ENCODE peak calls at places on chromosomes 13 and 19, in nine cellular contexts. V is left ventricle myocardium inferior; B is Peyer's patch; K is neuronal stem cell; R is cardiac muscle cell; U is CD8-positive, alpha-beta T cell; X is HepG2; T is PC-3; Q is NT2/D1. I is an unnamed sample. For H3K9me3, the result is how much of the 10 kb centered on the place peaks cover.

GRCh38 chr13:30043631-30043925 is 193.2 kb upstream of the UBL3 start:
- DNase-seq in T (no peak), V (no peak), R (no peak), B (no peak), X (no peak), U (no peak), K (no peak), Q (no peak), I (no peak)

GRCh38 chr13:106287351-106287750 is 248.1 kb downstream of the EFNB2 start:
- DNase-seq in K (no peak), R (no peak), U (no peak), Q (no peak), T (no peak), V (no peak), X (no peak), B (no peak), I (no peak)

GRCh38 chr13:107678075-107678689 is 537.2 kb downstream of the LIG4 start:
- DNase-seq in R (no peak), B (no peak), V (no peak), K (no peak), T (peak), U (no peak), X (no peak), Q (no peak), I (no peak)

GRCh38 chr13:19957320-19958118 is 1.0 kb upstream of the ZMYM2 start:
- DNase-seq in T (peak), X (no peak), B (peak), V (peak), K (peak), R (peak), U (peak), Q (peak), I (peak)

GRCh38 chr13:96052655-96053002 is 572 bp downstream of the UGGT2 start:
- DNase-seq in Q (no peak), U (no peak), X (peak), K (no peak), R (peak), T (peak), V (no peak), B (no peak), I (no peak)

GRCh38 chr19:38676023-38676877 is 28.8 kb downstream of the ACTN4 start:
- DNase-seq in Q (no peak), B (no peak), V (no peak), U (no peak), T (no peak), K (no peak), R (peak), X (no peak), I (no peak)

GRCh38 chr13:34207334-34207733 is 389.4 kb downstream of the RFC3 start:
- DNase-seq in B (no peak), Q (no peak), R (peak), X (no peak), K (no peak), U (no peak), T (peak), V (peak), I (no peak)

GRCh38 chr19:13700621-13701020 is 63.7 kb upstream of the MRI1 start:
- DNase-seq in V (no peak), Q (no peak), T (no peak), B (no peak), R (no peak), U (no peak), K (no peak), X (no peak), I (no peak)

GRCh38 chr19:57241181-57241580 is 749 bp downstream of the ZNF805 start:
- DNase-seq in R (peak), V (no peak), T (no peak), U (no peak), B (no peak), Q (no peak), X (peak), K (no peak), I (no peak)

GRCh38 chr19:11261431-11261901 is 858 bp downstream of the DOCK6 start:
- DNase-seq in R (no peak), K (no peak), X (no peak), T (no peak), Q (no peak), V (no peak), U (no peak), B (no peak), I (no peak)
- H3K4me3 ChIP-seq in R (peak), K (peak), X (peak), T (peak), Q (peak), V (peak), U (peak), B (peak), I (peak)

GRCh38 chr19:11833541-11833940 is 15.0 kb upstream of the ZNF439 start:
- DNase-seq in K (no peak), B (no peak), R (no peak), V (no peak), Q (no peak), T (no peak), U (no peak), X (no peak), I (no peak)
- H3K9me3 ChIP-seq in K (under half), B (under half), R (under half), V (half or more), Q (under half), T (half or more), U (under half), X (under half), I (under half)

DNA sequence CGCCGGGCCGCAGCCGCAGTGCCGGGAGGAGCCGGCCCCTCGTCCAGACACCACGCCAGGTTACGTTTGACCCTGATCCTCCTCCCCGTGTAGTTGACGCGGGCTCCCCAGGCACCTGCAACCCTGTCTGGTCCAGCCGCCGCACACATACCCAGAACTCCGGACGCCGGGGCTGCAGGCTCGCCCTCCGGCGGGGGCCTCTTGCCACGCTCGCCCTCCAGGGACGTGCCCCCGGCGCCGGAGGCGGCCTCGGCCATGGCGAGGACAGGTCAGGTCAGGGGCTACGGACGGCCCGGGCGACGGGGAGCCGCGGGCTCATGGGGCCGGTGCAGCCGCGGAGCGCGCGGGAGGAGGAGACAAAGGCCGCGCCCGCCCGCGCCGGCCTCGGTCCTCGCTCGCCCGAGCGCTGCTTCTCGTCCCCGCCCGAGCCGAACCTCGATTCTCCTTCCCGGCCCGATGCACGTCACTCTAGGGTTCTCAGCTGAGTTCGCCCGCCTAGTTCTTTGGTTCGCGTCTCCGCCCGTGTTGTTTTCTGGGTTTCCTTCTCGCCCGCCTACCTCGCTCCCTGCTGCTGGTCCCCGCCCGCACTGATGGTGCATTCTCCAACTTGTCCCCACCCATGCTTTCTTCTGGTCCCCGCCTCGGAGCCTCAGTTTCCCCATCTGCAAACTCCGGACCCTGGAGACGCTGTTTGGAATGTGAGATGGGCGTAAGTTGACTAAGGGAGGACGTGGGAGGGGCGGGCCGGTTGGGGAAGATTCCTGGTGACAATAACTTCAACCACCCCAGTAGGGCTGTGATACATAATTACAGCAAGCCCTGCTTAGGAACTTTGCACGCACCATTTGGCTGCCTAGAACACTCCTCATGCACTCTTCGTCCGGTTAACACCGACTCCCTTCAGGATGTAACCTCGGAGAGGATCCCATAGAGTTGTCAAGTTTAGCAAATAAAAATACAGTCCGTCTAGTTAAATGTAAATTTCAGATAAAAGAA is at the start of gene ANO8:
- DNase-seq in V (peak), B (peak), K (peak), Q (peak), T (peak), X (peak), R (peak), U (peak), I (peak)
- H3K4me3 ChIP-seq in V (peak), B (peak), K (peak), Q (peak), T (peak), X (peak), R (peak), U (peak), I (peak)

DNA sequence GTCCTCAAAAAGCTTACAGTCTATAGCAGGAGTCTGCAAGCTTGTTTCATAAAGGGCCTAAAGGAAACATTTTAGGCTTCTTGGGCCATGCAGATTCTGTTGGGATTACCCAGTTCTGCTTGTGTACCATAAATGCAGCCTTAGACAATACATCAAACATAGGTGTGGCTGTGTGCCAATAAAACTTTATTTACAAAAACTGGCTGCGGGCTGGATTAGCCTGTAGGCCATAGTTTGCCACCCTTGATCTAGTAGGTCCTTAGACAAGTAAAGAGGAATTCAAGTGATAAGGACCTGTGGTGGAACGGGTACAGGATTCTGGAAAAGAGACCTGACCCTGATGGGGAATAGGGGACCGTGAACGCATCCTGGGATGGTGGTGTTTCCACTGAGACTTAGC is 51.9 kb downstream of the ESD start:
- DNase-seq in B (no peak), U (no peak), K (no peak), Q (no peak), V (no peak), X (no peak), T (no peak), R (no peak), I (no peak)
- H3K9me3 ChIP-seq in B (under half), U (under half), K (under half), Q (under half), V (under half), X (under half), T (under half), R (under half), I (under half)

GRCh38 chr19:41620171-41620570 is 6.7 kb downstream of the CEACAM4 start:
- DNase-seq in U (no peak), T (no peak), R (no peak), Q (no peak), V (no peak), B (no peak), K (no peak), X (no peak), I (no peak)

GRCh38 chr19:41615207-41615606 is 11.7 kb downstream of the CEACAM4 start:
- DNase-seq in T (no peak), R (no peak), X (no peak), B (no peak), U (no peak), V (no peak), Q (no peak), K (no peak), I (no peak)

GRCh38 chr19:41619018-41619571 is 7.8 kb downstream of the CEACAM4 start:
- DNase-seq in X (no peak), V (no peak), B (no peak), R (no peak), Q (no peak), U (no peak), K (no peak), T (no peak), I (no peak)

GRCh38 chr19:41616785-41617621 is 9.9 kb downstream of the CEACAM4 start:
- DNase-seq in Q (peak), B (no peak), K (no peak), T (peak), R (peak), X (peak), U (no peak), V (no peak), I (no peak)

DNA sequence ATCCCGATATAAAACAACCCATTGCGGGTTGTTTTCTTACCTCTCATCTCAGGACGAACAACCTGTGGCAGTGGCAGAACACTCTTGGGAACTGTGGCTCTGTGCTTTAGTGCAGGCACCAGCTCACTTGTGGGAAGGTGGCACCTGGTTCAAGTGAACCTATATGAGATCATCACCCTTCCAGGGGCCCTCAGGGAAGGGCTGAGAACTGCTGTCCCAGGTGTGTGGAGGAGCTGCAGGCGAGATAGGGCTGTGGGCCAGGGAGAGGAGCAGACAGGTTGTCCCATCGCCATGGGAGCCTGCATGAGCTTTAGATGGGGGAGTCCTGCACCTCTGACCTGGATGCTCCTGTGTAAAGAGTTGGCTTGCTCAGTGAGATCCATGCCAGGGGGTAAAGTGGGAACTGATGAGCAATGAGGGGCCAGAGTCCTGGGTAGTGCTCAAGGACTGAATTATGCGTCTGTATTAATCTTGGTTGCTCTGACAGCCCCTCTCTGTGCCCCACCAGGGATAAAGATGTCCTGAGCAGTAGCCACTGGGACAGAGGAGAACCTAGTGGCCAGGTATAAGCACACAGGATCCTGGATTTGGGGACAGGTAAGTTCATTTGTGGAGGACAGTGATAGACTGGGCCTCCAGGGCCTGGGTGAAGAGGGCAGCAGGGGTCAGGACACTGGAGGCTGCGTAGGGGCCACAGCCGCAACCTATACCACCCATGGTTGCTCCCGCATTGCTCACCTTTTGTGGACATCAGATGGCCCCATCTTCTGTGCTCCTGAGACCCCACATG is 8.7 kb downstream of the CEACAM4 start:
- DNase-seq in B (no peak), U (no peak), Q (no peak), T (no peak), X (no peak), K (no peak), V (no peak), R (no peak), I (no peak)
- H3K4me3 ChIP-seq in B (no peak), U (no peak), Q (no peak), T (no peak), X (no peak), K (no peak), V (no peak), R (no peak), I (no peak)

GRCh38 chr19:54594737-54595136 is 1.3 kb downstream of the LILRA1 start:
- DNase-seq in U (no peak), R (no peak), T (no peak), B (no peak), K (no peak), Q (no peak), V (no peak), X (no peak), I (no peak)
- H3K9me3 ChIP-seq in U (under half), R (under half), T (under half), B (under half), K (under half), Q (under half), V (under half), X (under half), I (under half)

I was measured in lower lobe of right lung.